ENCODE peak calls at places on chromosomes 13 and 19, in ten cellular contexts. One of them, this sample, is unnamed.

GRCh38 chr19:15445807-15446376 is 3.9 kb downstream of the WIZ start:
- DNase-seq in tibial nerve: no peak
- DNase-seq in HAP-1: no peak
- DNase-seq in psoas muscle: peak; percentile 59
- DNase-seq in IMR-90: no peak
- DNase-seq in cardiac muscle cell: no peak
- DNase-seq in uterus: no peak
- DNase-seq in ascending aorta: peak; percentile 50
- DNase-seq in Caco-2: no peak
- DNase-seq in colonic mucosa: no peak
- DNase-seq in this sample: no peak

GRCh38 chr13:28047784-28048388 is 52.5 kb downstream of the FLT3 start:
- DNase-seq in cardiac muscle cell: no peak
- DNase-seq in psoas muscle: no peak
- DNase-seq in IMR-90: peak; percentile 79
- DNase-seq in tibial nerve: no peak
- DNase-seq in uterus: no peak
- DNase-seq in Caco-2: no peak
- DNase-seq in HAP-1: no peak
- DNase-seq in colonic mucosa: no peak
- DNase-seq in ascending aorta: no peak
- DNase-seq in this sample: no peak

GRCh38 chr13:109226631-109227030 is 559.8 kb downstream of the IRS2 start:
- DNase-seq in psoas muscle: no peak
- DNase-seq in colonic mucosa: no peak
- DNase-seq in Caco-2: no peak
- DNase-seq in uterus: no peak
- DNase-seq in IMR-90: no peak
- DNase-seq in tibial nerve: no peak
- DNase-seq in ascending aorta: no peak
- DNase-seq in cardiac muscle cell: no peak
- DNase-seq in HAP-1: no peak
- DNase-seq in this sample: no peak

GRCh38 chr13:76882431-76882830 is 3.8 kb downstream of the KCTD12 start:
- DNase-seq in tibial nerve: no peak
- DNase-seq in ascending aorta: no peak
- DNase-seq in colonic mucosa: no peak
- DNase-seq in uterus: no peak
- DNase-seq in Caco-2: no peak
- DNase-seq in psoas muscle: no peak
- DNase-seq in cardiac muscle cell: peak; percentile 76
- DNase-seq in IMR-90: no peak
- DNase-seq in HAP-1: no peak
- DNase-seq in this sample: peak; percentile 44

GRCh38 chr19:996051-996838 is 4.0 kb upstream of the GRIN3B start:
- DNase-seq in uterus: peak; percentile 43
- DNase-seq in IMR-90: peak; percentile 53
- DNase-seq in HAP-1: peak; percentile 67
- DNase-seq in Caco-2: peak; percentile 71
- DNase-seq in tibial nerve: no peak
- DNase-seq in ascending aorta: no peak
- DNase-seq in psoas muscle: no peak
- DNase-seq in colonic mucosa: peak; percentile 47
- DNase-seq in cardiac muscle cell: peak; percentile 61
- DNase-seq in this sample: peak; percentile 55

GRCh38 chr13:38979891-38980627 is 10.6 kb downstream of the STOML3 start:
- DNase-seq in cardiac muscle cell: peak; percentile 36
- DNase-seq in IMR-90: no peak
- DNase-seq in colonic mucosa: no peak
- DNase-seq in HAP-1: no peak
- DNase-seq in uterus: peak; percentile 19
- DNase-seq in Caco-2: no peak
- DNase-seq in psoas muscle: peak; percentile 23
- DNase-seq in tibial nerve: peak; percentile 48
- DNase-seq in ascending aorta: no peak
- DNase-seq in this sample: peak; percentile 51

GRCh38 chr13:98889419-98890079 is 88.3 kb downstream of the DOCK9 start:
- DNase-seq in psoas muscle: no peak
- DNase-seq in uterus: no peak
- DNase-seq in IMR-90: no peak
- DNase-seq in colonic mucosa: no peak
- DNase-seq in ascending aorta: no peak
- DNase-seq in HAP-1: no peak
- DNase-seq in tibial nerve: no peak
- DNase-seq in cardiac muscle cell: no peak
- DNase-seq in Caco-2: no peak
- DNase-seq in this sample: no peak

GRCh38 chr19:48342841-48343540 is 17.6 kb downstream of the EMP3 start:
- DNase-seq in psoas muscle: no peak
- DNase-seq in HAP-1: no peak
- DNase-seq in IMR-90: peak; percentile 38
- DNase-seq in tibial nerve: no peak
- DNase-seq in Caco-2: no peak
- DNase-seq in cardiac muscle cell: peak; percentile 47
- DNase-seq in ascending aorta: no peak
- DNase-seq in uterus: no peak
- DNase-seq in colonic mucosa: no peak
- DNase-seq in this sample: no peak

GRCh38 chr13:46154136-46154854 is 27.7 kb downstream of the LCP1 start:
- DNase-seq in IMR-90: no peak
- DNase-seq in uterus: no peak
- DNase-seq in ascending aorta: no peak
- DNase-seq in cardiac muscle cell: peak; percentile 13
- DNase-seq in Caco-2: no peak
- DNase-seq in psoas muscle: no peak
- DNase-seq in colonic mucosa: no peak
- DNase-seq in tibial nerve: no peak
- DNase-seq in HAP-1: no peak
- DNase-seq in this sample: no peak

GRCh38 chr13:93146584-93147292 is 79.9 kb upstream of the GPC6 start:
- DNase-seq in psoas muscle: no peak
- DNase-seq in ascending aorta: no peak
- DNase-seq in tibial nerve: no peak
- DNase-seq in colonic mucosa: no peak
- DNase-seq in uterus: no peak
- DNase-seq in Caco-2: no peak
- DNase-seq in HAP-1: no peak
- DNase-seq in cardiac muscle cell: peak; percentile 88
- DNase-seq in IMR-90: peak; percentile 90
- DNase-seq in this sample: no peak

GRCh38 chr19:11064831-11065303 is 24.4 kb upstream of the LDLR start:
- DNase-seq in Caco-2: no peak
- DNase-seq in HAP-1: no peak
- DNase-seq in IMR-90: no peak
- DNase-seq in cardiac muscle cell: peak; percentile 36
- DNase-seq in colonic mucosa: no peak
- DNase-seq in psoas muscle: peak; percentile 28
- DNase-seq in tibial nerve: no peak
- DNase-seq in ascending aorta: no peak
- DNase-seq in uterus: no peak
- DNase-seq in this sample: peak; percentile 69

GRCh38 chr19:46471116-46471733 is at the start of gene PNMA8A:
- DNase-seq in tibial nerve: no peak
- DNase-seq in psoas muscle: peak; percentile 83
- DNase-seq in uterus: peak; percentile 68
- DNase-seq in Caco-2: no peak
- DNase-seq in colonic mucosa: no peak
- DNase-seq in HAP-1: peak; percentile 92
- DNase-seq in ascending aorta: peak; percentile 55
- DNase-seq in IMR-90: peak; percentile 57
- DNase-seq in cardiac muscle cell: peak; percentile 92
- DNase-seq in this sample: peak; percentile 77

GRCh38 chr19:44722131-44723121 is 23.5 kb downstream of the CEACAM16 start:
- DNase-seq in uterus: no peak
- DNase-seq in ascending aorta: no peak
- DNase-seq in colonic mucosa: no peak
- DNase-seq in cardiac muscle cell: no peak
- DNase-seq in Caco-2: no peak
- DNase-seq in psoas muscle: no peak
- DNase-seq in HAP-1: no peak
- DNase-seq in tibial nerve: no peak
- DNase-seq in IMR-90: no peak
- DNase-seq in this sample: no peak

GRCh38 chr13:36673838-36674326 is at the start of gene SERTM1:
- DNase-seq in colonic mucosa: no peak
- DNase-seq in Caco-2: no peak
- DNase-seq in uterus: peak; percentile 75
- DNase-seq in cardiac muscle cell: peak; percentile 36
- DNase-seq in psoas muscle: no peak
- DNase-seq in ascending aorta: no peak
- DNase-seq in tibial nerve: no peak
- DNase-seq in HAP-1: peak; percentile 83
- DNase-seq in IMR-90: no peak
- DNase-seq in this sample: no peak

GRCh38 chr19:49440439-49441209 is 703 bp downstream of the SLC17A7 start:
- DNase-seq in cardiac muscle cell: no peak
- DNase-seq in psoas muscle: no peak
- DNase-seq in colonic mucosa: no peak
- DNase-seq in IMR-90: no peak
- DNase-seq in Caco-2: no peak
- DNase-seq in HAP-1: peak; percentile 33
- DNase-seq in uterus: no peak
- DNase-seq in ascending aorta: no peak
- DNase-seq in tibial nerve: peak; percentile 28
- DNase-seq in this sample: no peak
- H3K4me3 ChIP-seq in cardiac muscle cell: peak overlapping the region; percentile 44
- H3K4me3 ChIP-seq in psoas muscle: peak overlapping the region; percentile 49
- H3K4me3 ChIP-seq in colonic mucosa: no peak overlapping the region
- H3K4me3 ChIP-seq in IMR-90: no peak overlapping the region
- H3K4me3 ChIP-seq in Caco-2: peak overlapping the region; percentile 9
- H3K4me3 ChIP-seq in HAP-1: peak overlapping the region; percentile 26
- H3K4me3 ChIP-seq in uterus: no peak overlapping the region
- H3K4me3 ChIP-seq in ascending aorta: peak overlapping the region; percentile 42
- H3K4me3 ChIP-seq in tibial nerve: peak overlapping the region; percentile 30
- H3K4me3 ChIP-seq in this sample: no peak overlapping the region

GRCh38 chr19:16458391-16459128 is 13.2 kb downstream of the EPS15L1 start:
- DNase-seq in IMR-90: no peak
- DNase-seq in uterus: no peak
- DNase-seq in ascending aorta: no peak
- DNase-seq in psoas muscle: no peak
- DNase-seq in HAP-1: no peak
- DNase-seq in cardiac muscle cell: no peak
- DNase-seq in Caco-2: no peak
- DNase-seq in colonic mucosa: no peak
- DNase-seq in tibial nerve: no peak
- DNase-seq in this sample: no peak

GRCh38 chr19:16461630-16462051 is 10.1 kb downstream of the EPS15L1 start:
- DNase-seq in colonic mucosa: no peak
- DNase-seq in uterus: no peak
- DNase-seq in HAP-1: no peak
- DNase-seq in psoas muscle: peak; percentile 78
- DNase-seq in tibial nerve: no peak
- DNase-seq in ascending aorta: no peak
- DNase-seq in Caco-2: no peak
- DNase-seq in cardiac muscle cell: no peak
- DNase-seq in IMR-90: no peak
- DNase-seq in this sample: no peak

GRCh38 chr19:16460454-16460853 is 11.3 kb downstream of the EPS15L1 start:
- DNase-seq in psoas muscle: no peak
- DNase-seq in Caco-2: no peak
- DNase-seq in cardiac muscle cell: no peak
- DNase-seq in uterus: no peak
- DNase-seq in ascending aorta: no peak
- DNase-seq in IMR-90: no peak
- DNase-seq in tibial nerve: no peak
- DNase-seq in colonic mucosa: no peak
- DNase-seq in HAP-1: no peak
- DNase-seq in this sample: no peak

GRCh38 chr19:16457954-16458331 is 13.8 kb downstream of the EPS15L1 start:
- DNase-seq in ascending aorta: no peak
- DNase-seq in psoas muscle: peak; percentile 46
- DNase-seq in tibial nerve: no peak
- DNase-seq in uterus: no peak
- DNase-seq in cardiac muscle cell: no peak
- DNase-seq in IMR-90: no peak
- DNase-seq in Caco-2: no peak
- DNase-seq in colonic mucosa: no peak
- DNase-seq in HAP-1: no peak
- DNase-seq in this sample: no peak

DNA sequence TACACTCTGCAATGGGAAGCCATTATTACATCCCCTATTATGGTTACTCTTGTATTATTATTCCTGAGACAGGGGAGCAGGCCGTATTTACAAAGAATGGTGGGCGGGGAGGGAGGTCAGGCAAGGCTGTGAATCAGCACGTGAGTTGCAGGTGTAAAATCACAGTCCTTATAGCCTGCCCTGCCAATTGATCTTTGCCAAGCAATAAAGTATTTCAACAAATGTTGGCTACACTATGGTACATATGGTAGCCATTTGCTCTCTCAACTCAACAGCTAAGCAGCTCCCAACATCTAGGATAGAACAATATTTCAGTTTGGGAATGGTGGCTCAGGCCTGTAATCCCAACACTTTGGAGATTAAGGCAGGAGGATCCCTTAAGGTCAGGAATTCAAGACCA is 12.1 kb downstream of the EPS15L1 start:
- DNase-seq in ascending aorta: no peak
- DNase-seq in tibial nerve: no peak
- DNase-seq in Caco-2: no peak
- DNase-seq in IMR-90: no peak
- DNase-seq in psoas muscle: no peak
- DNase-seq in cardiac muscle cell: no peak
- DNase-seq in colonic mucosa: no peak
- DNase-seq in uterus: no peak
- DNase-seq in HAP-1: no peak
- DNase-seq in this sample: no peak
- H3K4me1 ChIP-seq in ascending aorta: peaks cover 14% of the 10 kb centered on the region
- H3K4me1 ChIP-seq in tibial nerve: peaks cover 27% of the 10 kb centered on the region
- H3K4me1 ChIP-seq in Caco-2: peaks cover 20% of the 10 kb centered on the region
- H3K4me1 ChIP-seq in IMR-90: peaks cover 29% of the 10 kb centered on the region
- H3K4me1 ChIP-seq in psoas muscle: peaks cover 93% of the 10 kb centered on the region
- H3K4me1 ChIP-seq in cardiac muscle cell: peaks cover 41% of the 10 kb centered on the region
- H3K4me1 ChIP-seq in colonic mucosa: peaks cover 3% of the 10 kb centered on the region
- H3K4me1 ChIP-seq in uterus: peaks cover 9% of the 10 kb centered on the region
- H3K4me1 ChIP-seq in HAP-1: no peaks in the 10 kb centered on the region
- H3K4me1 ChIP-seq in this sample: peaks cover 48% of the 10 kb centered on the region

GRCh38 chr19:35041548-35042055 is at the start of gene HPN:
- DNase-seq in HAP-1: no peak
- DNase-seq in cardiac muscle cell: no peak
- DNase-seq in colonic mucosa: no peak
- DNase-seq in IMR-90: no peak
- DNase-seq in psoas muscle: no peak
- DNase-seq in tibial nerve: no peak
- DNase-seq in uterus: no peak
- DNase-seq in ascending aorta: no peak
- DNase-seq in Caco-2: peak; percentile 94
- DNase-seq in this sample: peak; percentile 94
- H3K4me3 ChIP-seq in HAP-1: no peak within 1 kb of the TSS
- H3K4me3 ChIP-seq in cardiac muscle cell: peak within 1 kb of the TSS; percentile 0
- H3K4me3 ChIP-seq in colonic mucosa: peak within 1 kb of the TSS; percentile 15
- H3K4me3 ChIP-seq in IMR-90: no peak within 1 kb of the TSS
- H3K4me3 ChIP-seq in psoas muscle: peak within 1 kb of the TSS; percentile 32
- H3K4me3 ChIP-seq in tibial nerve: no peak within 1 kb of the TSS
- H3K4me3 ChIP-seq in uterus: no peak within 1 kb of the TSS
- H3K4me3 ChIP-seq in ascending aorta: no peak within 1 kb of the TSS
- H3K4me3 ChIP-seq in Caco-2: peak within 1 kb of the TSS; percentile 57
- H3K4me3 ChIP-seq in this sample: peak within 1 kb of the TSS; percentile 38

DNA sequence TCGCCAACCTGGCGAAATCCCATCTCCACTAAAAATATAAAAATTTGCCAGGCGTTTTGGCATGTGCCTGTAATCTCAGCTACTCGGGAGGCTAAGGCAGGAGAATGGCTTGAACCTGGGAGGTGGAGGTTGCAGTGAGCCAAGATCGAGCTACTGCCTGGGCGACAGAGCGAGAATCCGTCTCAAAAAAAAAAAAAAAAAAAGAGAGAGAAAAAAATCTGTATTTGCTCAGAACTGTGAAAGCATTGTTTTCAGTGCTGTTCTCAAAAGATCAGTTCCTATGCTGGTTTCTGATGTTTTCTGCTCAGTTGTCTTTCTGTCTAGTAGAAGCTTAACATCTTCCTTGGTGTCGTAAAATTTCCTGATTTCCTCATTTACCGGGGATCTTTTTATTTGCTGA is 2.5 kb downstream of the SF3A2 start:
- DNase-seq in HAP-1: no peak
- DNase-seq in uterus: no peak
- DNase-seq in ascending aorta: no peak
- DNase-seq in psoas muscle: no peak
- DNase-seq in cardiac muscle cell: peak; percentile 29
- DNase-seq in tibial nerve: no peak
- DNase-seq in colonic mucosa: no peak
- DNase-seq in IMR-90: no peak
- DNase-seq in Caco-2: no peak
- DNase-seq in this sample: no peak
- H3K4me1 ChIP-seq in HAP-1: peaks cover 18% of the 10 kb centered on the region
- H3K4me1 ChIP-seq in uterus: peaks cover 46% of the 10 kb centered on the region
- H3K4me1 ChIP-seq in ascending aorta: peaks cover 19% of the 10 kb centered on the region
- H3K4me1 ChIP-seq in psoas muscle: peaks cover 70% of the 10 kb centered on the region
- H3K4me1 ChIP-seq in cardiac muscle cell: peaks cover 29% of the 10 kb centered on the region
- H3K4me1 ChIP-seq in tibial nerve: peaks cover 66% of the 10 kb centered on the region
- H3K4me1 ChIP-seq in colonic mucosa: peaks cover 32% of the 10 kb centered on the region
- H3K4me1 ChIP-seq in IMR-90: peaks cover 22% of the 10 kb centered on the region
- H3K4me1 ChIP-seq in Caco-2: peaks cover 37% of the 10 kb centered on the region
- H3K4me1 ChIP-seq in this sample: peaks cover 65% of the 10 kb centered on the region

This sample was measured in body of pancreas.